ENCODE peak calls at places on chromosome 11, in nine cellular contexts. W, N, J, V, G, I, D, Z and K are unnamed samples.

GRCh38 chr11:59707371-59707770 is 6.3 kb downstream of the OR10V1 start:
- DNase-seq in W (no peak), N (no peak), J (no peak), V (no peak), G (no peak), I (no peak), D (no peak), Z (no peak), K (no peak)

GRCh38 chr11:47186937-47187681 is 875 bp upstream of the PACSIN3 start:
- DNase-seq in W (peak), N (no peak), J (peak), V (peak), G (no peak), I (no peak), D (peak), Z (peak), K (peak)

GRCh38 chr11:104891135-104891534 is 7.1 kb downstream of the CASP12 start:
- DNase-seq in W (no peak), N (no peak), J (no peak), V (no peak), G (no peak), I (peak), D (no peak), Z (no peak), K (no peak)

GRCh38 chr11:91776660-91777059 is 448.0 kb upstream of the FAT3 start:
- DNase-seq in W (no peak), N (no peak), J (no peak), V (no peak), G (no peak), I (no peak), D (no peak), Z (no peak), K (no peak)

GRCh38 chr11:107834995-107835394 is 23.6 kb downstream of the SLC35F2 start:
- DNase-seq in W (peak), N (no peak), J (no peak), V (peak), G (no peak), I (no peak), D (no peak), Z (no peak), K (no peak)

GRCh38 chr11:17765381-17766359 is 31.1 kb downstream of the KCNC1 start:
- DNase-seq in W (no peak), N (no peak), J (peak), V (peak), G (no peak), I (no peak), D (peak), Z (no peak), K (peak)

GRCh38 chr11:60984149-60984548 is 12.7 kb downstream of the CD6 start:
- DNase-seq in W (no peak), N (no peak), J (no peak), V (no peak), G (no peak), I (no peak), D (no peak), Z (no peak), K (no peak)

GRCh38 chr11:73154178-73154577 is 12.1 kb upstream of the FCHSD2 start:
- DNase-seq in W (no peak), N (no peak), J (no peak), V (no peak), G (peak), I (no peak), D (no peak), Z (peak), K (no peak)

GRCh38 chr11:130448416-130449068 is at the start of gene ADAMTS15:
- DNase-seq in W (peak), N (peak), J (peak), V (peak), G (no peak), I (peak), D (peak), Z (peak), K (peak)

GRCh38 chr11:36098976-36099375 is 155.1 kb downstream of the LDLRAD3 start:
- DNase-seq in W (no peak), N (no peak), J (no peak), V (no peak), G (no peak), I (no peak), D (no peak), Z (no peak), K (no peak)

GRCh38 chr11:13010737-13011342 is 1.7 kb downstream of the RASSF10 start:
- DNase-seq in W (peak), N (no peak), J (peak), V (peak), G (no peak), I (no peak), D (peak), Z (no peak), K (peak)

GRCh38 chr11:116109228-116109627 is 605.0 kb upstream of the CADM1 start:
- DNase-seq in W (peak), N (peak), J (no peak), V (no peak), G (no peak), I (peak), D (no peak), Z (no peak), K (peak)

GRCh38 chr11:88489030-88489429 is 151.5 kb upstream of the CTSC start:
- DNase-seq in W (no peak), N (no peak), J (no peak), V (no peak), G (no peak), I (peak), D (no peak), Z (no peak), K (no peak)

GRCh38 chr11:105929381-105929955 is 92.6 kb downstream of the MSANTD4 start:
- DNase-seq in W (no peak), N (no peak), J (no peak), V (no peak), G (no peak), I (peak), D (no peak), Z (peak), K (no peak)

GRCh38 chr11:99268895-99269294 is 248.1 kb downstream of the CNTN5 start:
- DNase-seq in W (no peak), N (no peak), J (no peak), V (no peak), G (no peak), I (peak), D (no peak), Z (no peak), K (no peak)

DNA sequence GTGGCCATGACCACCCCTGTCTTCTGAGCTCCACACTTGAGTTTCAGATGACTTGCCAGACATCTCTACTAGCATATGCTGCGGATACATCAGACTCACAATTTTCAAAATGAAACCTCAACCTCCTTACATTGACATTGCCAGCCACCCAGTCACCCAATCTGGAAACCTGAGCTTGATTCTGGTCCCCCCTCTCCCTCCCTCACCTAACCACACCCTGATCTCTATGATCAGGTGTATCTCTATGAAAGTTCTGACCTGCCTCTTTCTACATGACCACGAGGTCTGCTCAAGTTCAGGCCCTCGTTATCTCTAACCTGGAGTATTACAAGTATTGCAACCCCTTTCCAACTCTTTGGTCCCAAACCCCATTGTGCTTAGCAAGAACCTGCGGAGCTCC is 254.1 kb downstream of the KIRREL3 start:
- DNase-seq in W (no peak), N (no peak), J (no peak), V (no peak), G (no peak), I (no peak), D (no peak), Z (no peak), K (no peak)
- TF ChIP-seq EZH2phosphoT487 in W (no peak), N (no peak), J (no peak), V (no peak), G (no peak), I (no peak), D (no peak), Z (no peak), K (no peak)

GRCh38 chr11:19442554-19442910 is 201.8 kb upstream of the E2F8 start:
- DNase-seq in W (no peak), N (no peak), J (no peak), V (no peak), G (peak), I (no peak), D (no peak), Z (no peak), K (no peak)

GRCh38 chr11:19447150-19447566 is 206.4 kb upstream of the E2F8 start:
- DNase-seq in W (no peak), N (no peak), J (no peak), V (no peak), G (no peak), I (peak), D (no peak), Z (no peak), K (peak)

GRCh38 chr11:19441752-19442553 is 201.2 kb upstream of the E2F8 start:
- DNase-seq in W (peak), N (peak), J (no peak), V (no peak), G (peak), I (peak), D (peak), Z (peak), K (peak)

GRCh38 chr11:19445771-19446170 is 205.0 kb upstream of the E2F8 start:
- DNase-seq in W (no peak), N (no peak), J (no peak), V (no peak), G (no peak), I (no peak), D (no peak), Z (no peak), K (no peak)

GRCh38 chr11:19444231-19444630 is 203.5 kb upstream of the E2F8 start:
- DNase-seq in W (no peak), N (no peak), J (no peak), V (no peak), G (no peak), I (no peak), D (no peak), Z (no peak), K (peak)
- TF ChIP-seq EZH2phosphoT487 in W (no peak), N (no peak), J (no peak), V (no peak), G (no peak), I (no peak), D (no peak), Z (no peak), K (no peak)

DNA sequence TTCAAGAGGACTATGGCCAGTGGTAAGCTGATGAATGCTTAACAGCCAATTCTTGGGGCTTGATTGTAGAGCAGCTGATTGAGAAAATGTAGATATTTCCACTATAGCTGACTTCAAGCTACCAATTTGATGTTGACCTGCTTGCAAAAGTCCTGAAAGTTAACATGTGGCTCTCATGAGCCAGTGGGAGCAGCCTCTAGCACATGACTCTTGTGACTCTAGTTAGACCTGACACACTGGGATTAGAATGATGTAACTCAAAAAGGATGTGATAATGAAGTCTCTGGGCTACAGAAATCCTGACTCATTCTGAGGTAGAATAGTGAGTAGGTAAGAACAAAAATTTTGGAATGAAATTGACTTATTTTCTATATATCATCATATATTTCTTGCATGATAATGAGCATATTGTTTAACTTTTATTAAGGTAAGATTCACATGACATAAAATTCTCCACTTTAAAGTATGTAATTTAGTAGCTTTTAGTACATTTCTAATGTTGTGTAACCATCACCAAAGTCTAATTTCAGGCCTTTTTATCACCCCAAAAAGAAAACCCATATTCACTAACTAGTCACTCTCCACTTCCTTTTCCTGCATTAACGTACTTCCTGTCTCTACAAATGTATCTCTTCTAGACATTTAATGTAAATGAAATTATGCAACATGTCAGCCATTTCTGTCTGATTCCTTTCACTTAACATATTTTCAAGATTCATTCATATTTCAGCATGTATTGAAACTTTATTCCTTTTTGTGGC is 16.1 kb upstream of the OR52H1 start:
- DNase-seq in W (no peak), N (no peak), J (no peak), V (no peak), G (peak), I (no peak), D (no peak), Z (no peak), K (peak)
- TF ChIP-seq EZH2phosphoT487 in W (no peak), N (no peak), J (no peak), V (no peak), G (no peak), I (no peak), D (no peak), Z (no peak), K (no peak)

DNA sequence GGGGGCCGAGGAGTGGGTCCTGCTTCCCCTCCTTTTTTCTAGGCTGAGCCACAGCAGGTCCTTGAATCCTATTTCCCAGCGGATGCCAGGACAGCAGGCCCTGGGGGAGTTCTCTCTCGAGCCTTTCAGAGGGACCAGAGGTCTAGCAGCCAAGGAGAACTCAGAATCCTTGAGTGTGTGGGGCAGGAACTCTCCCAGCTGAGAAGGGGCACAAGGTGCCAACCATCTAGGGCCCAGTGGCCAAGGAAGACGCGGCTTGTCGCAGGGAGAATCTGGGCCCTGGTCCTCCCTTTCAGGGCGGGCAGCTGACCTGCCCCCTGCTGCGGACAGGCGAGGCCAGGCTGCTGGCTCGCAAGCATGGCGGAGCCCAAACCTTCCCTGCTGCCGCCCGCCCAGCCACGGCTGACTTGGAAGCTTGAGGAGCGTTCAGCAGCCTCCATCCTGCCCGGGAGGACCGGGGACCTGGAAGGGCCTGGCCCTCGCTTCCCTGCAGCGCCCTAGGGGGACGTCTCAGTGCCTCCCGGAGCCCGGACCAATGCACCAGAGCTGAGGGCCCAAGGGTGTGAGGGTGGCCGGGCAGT is 972 bp upstream of the TSSC4 start:
- DNase-seq in W (no peak), N (no peak), J (peak), V (peak), G (no peak), I (no peak), D (no peak), Z (peak), K (peak)
- TF ChIP-seq EZH2phosphoT487 in W (no peak), N (no peak), J (no peak), V (no peak), G (no peak), I (no peak), D (no peak), Z (no peak), K (no peak)

GRCh38 chr11:76808158-76808557 is 25.0 kb downstream of the TSKU start:
- DNase-seq in W (no peak), N (no peak), J (peak), V (no peak), G (no peak), I (no peak), D (no peak), Z (no peak), K (no peak)
- TF ChIP-seq EZH2phosphoT487 in W (no peak), N (no peak), J (no peak), V (no peak), G (no peak), I (no peak), D (no peak), Z (no peak), K (no peak)

DNA sequence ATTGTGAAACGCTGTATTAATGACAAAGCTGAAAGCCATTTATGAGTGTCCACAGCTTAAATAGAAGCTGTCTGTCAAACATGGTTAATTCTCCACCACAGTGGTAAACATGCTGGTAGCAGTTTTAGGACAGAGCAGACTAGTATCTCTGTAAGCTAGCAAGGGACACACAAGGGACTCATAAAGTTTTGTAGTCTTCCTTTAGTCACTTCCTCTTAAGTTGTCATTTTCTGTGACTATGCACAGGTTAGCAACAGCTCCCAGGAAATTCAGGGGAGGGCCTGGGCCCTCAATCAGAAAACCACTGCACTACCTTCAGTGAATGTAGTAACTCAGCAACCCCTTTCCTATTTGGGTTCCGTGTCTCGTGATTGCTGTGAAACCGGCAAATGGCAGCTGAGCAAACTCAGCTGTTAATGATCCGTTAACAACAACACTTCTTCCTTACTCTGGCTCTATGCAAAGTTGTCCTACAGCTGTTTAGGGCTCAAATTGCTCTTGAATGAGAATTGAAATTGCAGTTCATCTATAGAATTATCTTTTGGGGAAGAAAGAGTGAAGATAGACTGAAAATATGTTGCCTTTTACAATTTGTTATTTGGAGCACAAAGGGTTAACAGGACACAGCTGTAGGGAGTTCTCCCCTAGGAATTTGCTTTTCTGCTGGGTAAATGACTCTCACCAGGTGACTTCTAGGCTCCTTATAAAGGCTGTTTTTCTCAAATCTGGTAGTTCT is at the start of gene MMP26:
- DNase-seq in W (no peak), N (no peak), J (peak), V (peak), G (no peak), I (no peak), D (no peak), Z (peak), K (no peak)
- TF ChIP-seq EZH2phosphoT487 in W (no peak), N (no peak), J (no peak), V (no peak), G (no peak), I (no peak), D (no peak), Z (no peak), K (no peak)

GRCh38 chr11:68954970-68955958 is 25.5 kb downstream of the MRGPRD start:
- DNase-seq in W (peak), N (no peak), J (no peak), V (peak), G (no peak), I (peak), D (no peak), Z (no peak), K (no peak)
- TF ChIP-seq EZH2phosphoT487 in W (no peak), N (no peak), J (no peak), V (no peak), G (no peak), I (no peak), D (no peak), Z (no peak), K (no peak)

GRCh38 chr11:102364991-102365390 is 18.0 kb downstream of the BIRC2 start:
- DNase-seq in W (no peak), N (no peak), J (no peak), V (no peak), G (no peak), I (no peak), D (no peak), Z (no peak), K (no peak)

GRCh38 chr11:102368472-102368871 is 21.5 kb downstream of the BIRC2 start:
- DNase-seq in W (no peak), N (no peak), J (no peak), V (no peak), G (no peak), I (no peak), D (no peak), Z (peak), K (no peak)

DNA sequence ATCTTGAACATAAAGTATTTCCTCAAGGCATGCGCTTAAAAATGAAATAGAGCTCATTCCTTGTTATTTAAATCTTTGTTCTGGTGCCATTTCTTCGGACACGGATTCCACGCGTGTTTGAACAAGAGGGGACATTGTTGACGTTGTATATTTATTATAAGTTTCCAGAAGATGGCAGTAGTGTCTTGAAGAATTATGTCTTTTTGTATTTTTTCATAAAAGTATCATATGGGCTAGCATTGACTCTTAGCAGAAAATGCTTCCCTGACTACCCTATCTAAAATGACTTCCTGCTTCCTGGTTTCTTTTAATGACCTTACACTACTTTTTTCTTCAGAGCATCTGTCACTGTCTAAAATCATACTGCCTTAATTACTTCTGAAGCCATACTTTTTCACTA is 20.4 kb downstream of the BIRC2 start:
- DNase-seq in W (peak), N (no peak), J (no peak), V (no peak), G (peak), I (peak), D (peak), Z (no peak), K (peak)
- TF ChIP-seq EZH2phosphoT487 in W (no peak), N (no peak), J (no peak), V (no peak), G (no peak), I (no peak), D (no peak), Z (no peak), K (no peak)

DNA sequence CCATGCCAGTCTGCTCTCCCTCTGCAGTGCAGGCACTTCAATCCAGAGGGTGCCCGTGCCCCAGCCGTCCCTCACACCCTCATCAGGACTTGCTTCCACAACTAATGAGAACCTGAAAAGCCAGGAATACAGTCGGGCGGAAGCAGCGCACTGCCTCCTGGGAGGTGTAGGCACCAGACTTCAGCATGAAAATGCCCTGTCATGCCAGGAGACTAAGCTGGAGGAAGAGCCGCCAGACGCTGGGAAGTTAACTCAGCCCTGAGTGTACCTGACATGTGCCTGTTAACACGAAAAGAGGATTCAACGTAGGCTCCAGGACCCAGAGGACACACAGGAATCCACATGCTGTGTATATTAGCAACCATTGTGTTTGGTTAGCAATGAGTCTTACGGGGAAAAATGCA is 40.0 kb upstream of the FLI1 start:
- DNase-seq in W (peak), N (no peak), J (peak), V (peak), G (no peak), I (peak), D (no peak), Z (no peak), K (peak)
- TF ChIP-seq EZH2phosphoT487 in W (no peak), N (no peak), J (no peak), V (no peak), G (no peak), I (no peak), D (no peak), Z (no peak), K (no peak)

DNA sequence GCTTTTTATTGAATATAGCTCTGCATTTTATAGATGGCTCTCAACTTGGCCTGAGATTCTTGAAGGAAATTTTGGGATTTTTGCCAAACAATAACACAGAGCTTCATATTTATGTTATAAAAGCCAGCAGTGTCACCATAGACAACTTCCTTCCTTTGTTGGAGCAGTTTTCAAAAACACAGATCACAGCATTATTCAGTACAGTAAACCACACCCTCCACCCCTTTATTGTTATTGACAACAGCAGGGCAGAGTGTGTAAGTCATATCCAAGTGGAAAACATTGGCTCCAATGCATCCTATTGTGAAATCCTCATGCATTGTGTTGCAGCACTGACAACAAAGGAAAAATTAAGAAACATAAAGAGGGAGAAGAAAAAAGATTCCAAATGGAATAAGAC is 62.6 kb upstream of the PRSS23 start:
- DNase-seq in W (no peak), N (no peak), J (no peak), V (no peak), G (no peak), I (peak), D (no peak), Z (no peak), K (peak)
- TF ChIP-seq EZH2phosphoT487 in W (no peak), N (no peak), J (no peak), V (no peak), G (no peak), I (no peak), D (no peak), Z (no peak), K (no peak)